ENCODE peak calls at places on chromosomes 4 and X, in four cellular contexts. R is activated T-cell treated with anti-CD3 and anti-CD28 coated beads for 1 hour; Z is effector memory CD8-positive, alpha-beta T cell; F is GM13976. E is an unnamed sample.

GRCh38 chr4:16253127-16253960 is 27.1 kb upstream of the TAPT1 start:
- DNase-seq in R (no peak), Z (no peak), F (no peak), E (no peak)

GRCh38 chr4:94714360-94714759 is 43.4 kb upstream of the BMPR1B start:
- DNase-seq in R (no peak), Z (no peak), F (no peak), E (no peak)

GRCh38 chrX:32933548-32933947 is 277.8 kb downstream of the DMD start:
- DNase-seq in R (no peak), Z (no peak), F (no peak), E (no peak)

GRCh38 chrX:108018659-108019381 is 26.0 kb upstream of the VSIG1 start:
- DNase-seq in R (no peak), Z (peak), F (no peak), E (no peak)

GRCh38 chr4:1082215-1083182 is 30.9 kb downstream of the RNF212 start:
- DNase-seq in R (no peak), Z (no peak), F (no peak), E (peak)

GRCh38 chr4:177308125-177308524 is 1.5 kb upstream of the NEIL3 start:
- DNase-seq in R (no peak), Z (no peak), F (no peak), E (no peak)

GRCh38 chr4:88841635-88842034 is 144.0 kb upstream of the NAP1L5 start:
- DNase-seq in R (no peak), Z (no peak), F (no peak), E (no peak)

GRCh38 chr4:39710098-39710896 is 12.4 kb downstream of the UBE2K start:
- DNase-seq in R (no peak), Z (no peak), F (no peak), E (no peak)

GRCh38 chrX:53257670-53258423 is 23.5 kb downstream of the IQSEC2 start:
- DNase-seq in R (no peak), Z (no peak), F (no peak), E (no peak)

GRCh38 chr4:17544205-17544604 is 29.2 kb downstream of the CLRN2 start:
- DNase-seq in R (no peak), Z (no peak), F (no peak), E (peak)

GRCh38 chr4:673349-674091 is 556 bp downstream of the ATP5ME start:
- DNase-seq in R (no peak), Z (no peak), F (no peak), E (peak)

GRCh38 chr4:91746551-91746950 is 557.2 kb upstream of the GRID2 start:
- DNase-seq in R (no peak), Z (no peak), F (no peak), E (no peak)

GRCh38 chrX:110241816-110242215 is 76.1 kb downstream of the AMMECR1 start:
- DNase-seq in R (no peak), Z (no peak), F (no peak), E (no peak)

GRCh38 chr4:188682321-188682720 is 543.1 kb downstream of the TRIML1 start:
- DNase-seq in R (no peak), Z (no peak), F (no peak), E (no peak)

GRCh38 chr4:124262211-124263179 is 450.0 kb downstream of the ANKRD50 start:
- DNase-seq in R (no peak), Z (peak), F (peak), E (peak)

GRCh38 chr4:153564630-153565525 is 98.7 kb downstream of the TMEM131L start:
- DNase-seq in R (no peak), Z (no peak), F (no peak), E (no peak)

GRCh38 chrX:19487520-19488200 is 27.6 kb downstream of the MAP3K15 start:
- DNase-seq in R (no peak), Z (no peak), F (no peak), E (no peak)

GRCh38 chr4:26220704-26221103 is 100.1 kb upstream of the RBPJ start:
- DNase-seq in R (no peak), Z (no peak), F (no peak), E (no peak)

GRCh38 chrX:74449322-74449936 is 28.1 kb downstream of the SLC16A2 start:
- DNase-seq in R (peak), Z (peak), F (no peak), E (no peak)

E was measured in NCI-H2081.